ENCODE peak calls at places on chromosome 14, in seven cellular contexts. One of them, this sample, is unnamed.

GRCh38 chr14:91336093-91336450 is 81.5 kb downstream of the CCDC88C start:
- DNase-seq in AG09319: no peak
- DNase-seq in endodermal cell: no peak
- DNase-seq in tibial nerve: no peak
- DNase-seq in A549: no peak
- DNase-seq in AG09309: no peak
- DNase-seq in nephron progenitor cell: no peak
- DNase-seq in this sample: no peak

GRCh38 chr14:53109688-53110041 is 43.5 kb downstream of the DDHD1 start:
- DNase-seq in AG09319: no peak
- DNase-seq in endodermal cell: no peak
- DNase-seq in tibial nerve: no peak
- DNase-seq in A549: no peak
- DNase-seq in AG09309: no peak
- DNase-seq in nephron progenitor cell: no peak
- DNase-seq in this sample: no peak

GRCh38 chr14:101177301-101178055 is 274.0 kb upstream of the RTL1 start:
- DNase-seq in AG09319: no peak
- DNase-seq in endodermal cell: no peak
- DNase-seq in tibial nerve: no peak
- DNase-seq in A549: no peak
- DNase-seq in AG09309: no peak
- DNase-seq in nephron progenitor cell: peak
- DNase-seq in this sample: no peak

GRCh38 chr14:101711041-101711861 is 50.3 kb upstream of the PPP2R5C start:
- DNase-seq in AG09319: no peak
- DNase-seq in endodermal cell: peak
- DNase-seq in tibial nerve: no peak
- DNase-seq in A549: no peak
- DNase-seq in AG09309: no peak
- DNase-seq in nephron progenitor cell: no peak
- DNase-seq in this sample: no peak

GRCh38 chr14:105450864-105451720 is 23.5 kb upstream of the CRIP2 start:
- DNase-seq in AG09319: no peak
- DNase-seq in endodermal cell: no peak
- DNase-seq in tibial nerve: no peak
- DNase-seq in A549: no peak
- DNase-seq in AG09309: no peak
- DNase-seq in nephron progenitor cell: no peak
- DNase-seq in this sample: no peak

GRCh38 chr14:79629891-79630560 is 581.3 kb downstream of the DIO2 start:
- DNase-seq in AG09319: no peak
- DNase-seq in endodermal cell: no peak
- DNase-seq in tibial nerve: no peak
- DNase-seq in A549: no peak
- DNase-seq in AG09309: no peak
- DNase-seq in nephron progenitor cell: no peak
- DNase-seq in this sample: no peak

GRCh38 chr14:56081139-56081538 is 37.1 kb upstream of the PELI2 start:
- DNase-seq in AG09319: peak
- DNase-seq in endodermal cell: no peak
- DNase-seq in tibial nerve: no peak
- DNase-seq in A549: no peak
- DNase-seq in AG09309: peak
- DNase-seq in nephron progenitor cell: no peak
- DNase-seq in this sample: no peak

GRCh38 chr14:20412422-20412821 is 879 bp downstream of the TEP1 start:
- DNase-seq in AG09319: no peak
- DNase-seq in endodermal cell: no peak
- DNase-seq in tibial nerve: no peak
- DNase-seq in A549: no peak
- DNase-seq in AG09309: no peak
- DNase-seq in nephron progenitor cell: no peak
- DNase-seq in this sample: no peak

GRCh38 chr14:92686411-92686762 is 62.0 kb downstream of the LGMN start:
- DNase-seq in AG09319: no peak
- DNase-seq in endodermal cell: no peak
- DNase-seq in tibial nerve: no peak
- DNase-seq in A549: no peak
- DNase-seq in AG09309: no peak
- DNase-seq in nephron progenitor cell: no peak
- DNase-seq in this sample: no peak

GRCh38 chr14:81256289-81256960 is 35.7 kb upstream of the GTF2A1 start:
- DNase-seq in AG09319: no peak
- DNase-seq in endodermal cell: no peak
- DNase-seq in tibial nerve: no peak
- DNase-seq in A549: no peak
- DNase-seq in AG09309: no peak
- DNase-seq in nephron progenitor cell: no peak
- DNase-seq in this sample: no peak

GRCh38 chr14:32508281-32508680 is 179.2 kb downstream of the AKAP6 start:
- DNase-seq in AG09319: no peak
- DNase-seq in endodermal cell: no peak
- DNase-seq in tibial nerve: no peak
- DNase-seq in A549: no peak
- DNase-seq in AG09309: no peak
- DNase-seq in nephron progenitor cell: no peak
- DNase-seq in this sample: no peak

GRCh38 chr14:40981247-40981646 is 625.4 kb upstream of the LRFN5 start:
- DNase-seq in AG09319: no peak
- DNase-seq in endodermal cell: no peak
- DNase-seq in tibial nerve: no peak
- DNase-seq in A549: no peak
- DNase-seq in AG09309: no peak
- DNase-seq in nephron progenitor cell: no peak
- DNase-seq in this sample: peak

GRCh38 chr14:90060312-90060964 is 1.4 kb upstream of the KCNK13 start:
- DNase-seq in AG09319: no peak
- DNase-seq in endodermal cell: peak
- DNase-seq in tibial nerve: no peak
- DNase-seq in A549: peak
- DNase-seq in AG09309: no peak
- DNase-seq in nephron progenitor cell: peak
- DNase-seq in this sample: peak

GRCh38 chr14:78595797-78596196 is 425.6 kb downstream of the NRXN3 start:
- DNase-seq in AG09319: no peak
- DNase-seq in endodermal cell: peak
- DNase-seq in tibial nerve: no peak
- DNase-seq in A549: no peak
- DNase-seq in AG09309: no peak
- DNase-seq in nephron progenitor cell: peak
- DNase-seq in this sample: peak
- TF ChIP-seq CTCF in AG09319: no peak
- TF ChIP-seq CTCF in endodermal cell: peak
- TF ChIP-seq CTCF in tibial nerve: no peak
- TF ChIP-seq CTCF in A549: no peak
- TF ChIP-seq CTCF in AG09309: peak
- TF ChIP-seq CTCF in nephron progenitor cell: peak
- TF ChIP-seq CTCF in this sample: peak

DNA sequence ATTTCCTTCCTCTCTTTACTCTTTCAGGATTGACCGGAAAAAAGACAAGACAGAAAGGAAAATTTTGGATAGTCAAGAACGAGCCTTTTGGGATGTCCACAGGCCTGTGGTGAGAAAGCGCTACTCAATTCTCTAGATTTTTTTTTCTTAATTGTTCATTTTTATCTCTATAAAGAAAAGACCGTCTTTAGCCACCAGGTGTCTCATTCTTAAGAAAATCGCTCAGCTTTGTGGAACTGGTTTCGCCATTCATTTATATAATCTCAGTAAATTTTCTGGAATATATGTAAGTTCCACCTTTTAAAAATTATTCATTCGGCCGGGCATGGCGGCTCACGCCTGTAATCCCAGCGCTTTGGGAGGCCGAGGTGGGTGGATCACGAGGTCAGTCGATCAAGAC is 421.1 kb downstream of the DPF3 start:
- DNase-seq in AG09319: no peak
- DNase-seq in endodermal cell: no peak
- DNase-seq in tibial nerve: no peak
- DNase-seq in A549: no peak
- DNase-seq in AG09309: no peak
- DNase-seq in nephron progenitor cell: no peak
- DNase-seq in this sample: no peak
- TF ChIP-seq CTCF in AG09319: no peak
- TF ChIP-seq CTCF in endodermal cell: peak
- TF ChIP-seq CTCF in tibial nerve: no peak
- TF ChIP-seq CTCF in A549: no peak
- TF ChIP-seq CTCF in AG09309: no peak
- TF ChIP-seq CTCF in nephron progenitor cell: peak
- TF ChIP-seq CTCF in this sample: no peak

GRCh38 chr14:61319706-61320105 is 1.7 kb upstream of the PRKCH start:
- DNase-seq in AG09319: no peak
- DNase-seq in endodermal cell: no peak
- DNase-seq in tibial nerve: no peak
- DNase-seq in A549: no peak
- DNase-seq in AG09309: no peak
- DNase-seq in nephron progenitor cell: no peak
- DNase-seq in this sample: no peak

GRCh38 chr14:61320806-61321384 is 484 bp upstream of the PRKCH start:
- DNase-seq in AG09319: no peak
- DNase-seq in endodermal cell: no peak
- DNase-seq in tibial nerve: no peak
- DNase-seq in A549: no peak
- DNase-seq in AG09309: no peak
- DNase-seq in nephron progenitor cell: no peak
- DNase-seq in this sample: peak

GRCh38 chr14:61322011-61322798 is 826 bp downstream of the PRKCH start:
- DNase-seq in AG09319: no peak
- DNase-seq in endodermal cell: peak
- DNase-seq in tibial nerve: no peak
- DNase-seq in A549: peak
- DNase-seq in AG09309: no peak
- DNase-seq in nephron progenitor cell: no peak
- DNase-seq in this sample: peak

GRCh38 chr14:61322799-61323290 is 1.5 kb downstream of the PRKCH start:
- DNase-seq in AG09319: no peak
- DNase-seq in endodermal cell: peak
- DNase-seq in tibial nerve: no peak
- DNase-seq in A549: peak
- DNase-seq in AG09309: no peak
- DNase-seq in nephron progenitor cell: no peak
- DNase-seq in this sample: peak

DNA sequence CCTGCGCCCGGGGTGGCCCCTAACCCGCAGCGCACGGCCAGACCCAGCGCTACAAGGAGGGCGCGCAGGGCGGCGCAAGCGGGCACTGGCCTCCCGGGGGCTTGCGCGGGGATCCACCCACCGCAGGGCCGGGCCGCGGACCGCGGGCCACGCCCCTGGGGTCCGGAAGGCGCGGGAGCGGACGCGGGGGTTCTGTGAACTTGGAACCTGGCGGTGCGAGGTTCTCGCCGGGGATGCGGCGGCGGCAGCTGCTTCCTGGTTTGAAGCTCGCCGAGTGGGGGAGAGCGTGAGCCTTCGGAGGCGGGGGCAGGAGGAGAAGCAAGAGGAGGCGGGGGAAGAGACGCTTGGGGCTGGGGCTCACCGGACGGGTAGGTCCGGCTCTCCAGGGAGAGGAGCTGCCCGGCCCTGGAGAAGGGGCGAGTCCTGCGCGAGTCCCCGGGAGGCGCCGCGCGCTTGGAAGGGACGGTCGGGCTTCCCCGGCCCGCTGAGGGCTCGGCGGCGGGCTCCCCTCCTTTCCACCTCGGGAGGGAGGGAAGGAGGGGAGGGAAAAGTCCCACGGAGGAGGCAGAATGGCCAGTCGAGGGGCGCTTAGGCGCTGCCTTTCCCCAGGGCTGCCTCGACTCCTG is at the start of gene PRKCH:
- DNase-seq in AG09319: no peak
- DNase-seq in endodermal cell: peak
- DNase-seq in tibial nerve: no peak
- DNase-seq in A549: peak
- DNase-seq in AG09309: no peak
- DNase-seq in nephron progenitor cell: peak
- DNase-seq in this sample: peak
- TF ChIP-seq CTCF in AG09319: no peak
- TF ChIP-seq CTCF in endodermal cell: peak
- TF ChIP-seq CTCF in tibial nerve: no peak
- TF ChIP-seq CTCF in A549: peak
- TF ChIP-seq CTCF in AG09309: no peak
- TF ChIP-seq CTCF in nephron progenitor cell: no peak
- TF ChIP-seq CTCF in this sample: peak

GRCh38 chr14:61568572-61569011 is 126.7 kb upstream of the HIF1A start:
- DNase-seq in AG09319: no peak
- DNase-seq in endodermal cell: peak
- DNase-seq in tibial nerve: no peak
- DNase-seq in A549: no peak
- DNase-seq in AG09309: no peak
- DNase-seq in nephron progenitor cell: peak
- DNase-seq in this sample: peak
- TF ChIP-seq CTCF in AG09319: no peak
- TF ChIP-seq CTCF in endodermal cell: peak
- TF ChIP-seq CTCF in tibial nerve: no peak
- TF ChIP-seq CTCF in A549: no peak
- TF ChIP-seq CTCF in AG09309: no peak
- TF ChIP-seq CTCF in nephron progenitor cell: no peak
- TF ChIP-seq CTCF in this sample: no peak

GRCh38 chr14:47917344-47917954 is 242.0 kb upstream of the MDGA2 start:
- DNase-seq in AG09319: no peak
- DNase-seq in endodermal cell: peak
- DNase-seq in tibial nerve: no peak
- DNase-seq in A549: no peak
- DNase-seq in AG09309: no peak
- DNase-seq in nephron progenitor cell: peak
- DNase-seq in this sample: peak
- TF ChIP-seq CTCF in AG09319: no peak
- TF ChIP-seq CTCF in endodermal cell: peak
- TF ChIP-seq CTCF in tibial nerve: no peak
- TF ChIP-seq CTCF in A549: peak
- TF ChIP-seq CTCF in AG09309: peak
- TF ChIP-seq CTCF in nephron progenitor cell: peak
- TF ChIP-seq CTCF in this sample: peak

DNA sequence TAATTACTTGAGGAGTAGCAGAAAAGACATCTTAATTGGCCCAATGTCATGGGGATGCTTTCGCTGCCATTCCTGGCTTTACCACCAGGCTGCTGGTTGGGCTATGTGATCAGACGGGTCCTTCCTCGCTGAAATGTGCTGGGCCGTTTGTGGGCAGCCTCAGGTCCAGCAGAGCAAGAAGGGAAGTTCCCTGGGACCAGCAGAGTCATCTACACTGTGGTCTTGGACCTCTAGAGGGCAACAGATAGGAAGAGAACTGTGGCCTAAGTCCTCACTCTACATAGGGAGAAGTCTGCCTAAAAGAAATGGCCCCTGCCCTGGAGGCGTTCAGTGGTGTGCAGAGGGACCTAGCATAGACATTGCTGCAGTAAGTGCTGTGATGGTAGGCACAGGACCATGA is 10.9 kb downstream of the EVL start:
- DNase-seq in AG09319: no peak
- DNase-seq in endodermal cell: peak
- DNase-seq in tibial nerve: no peak
- DNase-seq in A549: peak
- DNase-seq in AG09309: no peak
- DNase-seq in nephron progenitor cell: no peak
- DNase-seq in this sample: no peak
- TF ChIP-seq CTCF in AG09319: peak
- TF ChIP-seq CTCF in endodermal cell: peak
- TF ChIP-seq CTCF in tibial nerve: peak
- TF ChIP-seq CTCF in A549: no peak
- TF ChIP-seq CTCF in AG09309: peak
- TF ChIP-seq CTCF in nephron progenitor cell: peak
- TF ChIP-seq CTCF in this sample: peak

GRCh38 chr14:96304956-96305355 is 48.9 kb downstream of the BDKRB1 start:
- DNase-seq in AG09319: no peak
- DNase-seq in endodermal cell: peak
- DNase-seq in tibial nerve: no peak
- DNase-seq in A549: no peak
- DNase-seq in AG09309: no peak
- DNase-seq in nephron progenitor cell: peak
- DNase-seq in this sample: peak
- TF ChIP-seq CTCF in AG09319: peak
- TF ChIP-seq CTCF in endodermal cell: peak
- TF ChIP-seq CTCF in tibial nerve: no peak
- TF ChIP-seq CTCF in A549: peak
- TF ChIP-seq CTCF in AG09309: no peak
- TF ChIP-seq CTCF in nephron progenitor cell: peak
- TF ChIP-seq CTCF in this sample: peak